ENCODE peak calls at places on chromosomes 11 and 22, in nine cellular contexts. One of them, this sample, is unnamed.

GRCh38 chr11:128190312-128190711 is 397.0 kb downstream of the ETS1 start:
- ATAC-seq in PC-3: no peak
- ATAC-seq in activated CD4-positive, alpha-beta T cell treated with anti-CD3 and anti-CD28 coated beads for 36 hours: no peak
- ATAC-seq in psoas muscle: no peak
- ATAC-seq in body of pancreas: no peak
- ATAC-seq in CD8-positive, alpha-beta T cell: peak
- ATAC-seq in mucosa of descending colon: no peak
- ATAC-seq in stimulated activated naive CD8-positive, alpha-beta T cell treated with anti-CD3 and anti-CD28 coated beads, Interleukin-15, amount 100 ng/mL, for 72 hours: peak
- ATAC-seq in activated naive CD4-positive, alpha-beta T cell treated with anti-CD3 and anti-CD28 coated beads, Interleukin-2, amount 50 U/mL, for 72 hours: no peak
- ATAC-seq in this sample: no peak

GRCh38 chr11:34679681-34680080 is 58.8 kb downstream of the EHF start:
- ATAC-seq in PC-3: no peak
- ATAC-seq in activated CD4-positive, alpha-beta T cell treated with anti-CD3 and anti-CD28 coated beads for 36 hours: no peak
- ATAC-seq in psoas muscle: peak
- ATAC-seq in CD8-positive, alpha-beta T cell: no peak
- ATAC-seq in activated naive CD4-positive, alpha-beta T cell treated with anti-CD3 and anti-CD28 coated beads, Interleukin-2, amount 50 U/mL, for 72 hours: no peak
- ATAC-seq in mucosa of descending colon: no peak
- ATAC-seq in stimulated activated naive CD8-positive, alpha-beta T cell treated with anti-CD3 and anti-CD28 coated beads, Interleukin-15, amount 100 ng/mL, for 72 hours: no peak
- ATAC-seq in body of pancreas: no peak
- ATAC-seq in this sample: no peak

GRCh38 chr11:126161146-126161458 is 50.3 kb downstream of the RPUSD4 start:
- ATAC-seq in activated CD4-positive, alpha-beta T cell treated with anti-CD3 and anti-CD28 coated beads for 36 hours: no peak
- ATAC-seq in CD8-positive, alpha-beta T cell: no peak
- ATAC-seq in mucosa of descending colon: no peak
- ATAC-seq in activated naive CD4-positive, alpha-beta T cell treated with anti-CD3 and anti-CD28 coated beads, Interleukin-2, amount 50 U/mL, for 72 hours: no peak
- ATAC-seq in PC-3: no peak
- ATAC-seq in stimulated activated naive CD8-positive, alpha-beta T cell treated with anti-CD3 and anti-CD28 coated beads, Interleukin-15, amount 100 ng/mL, for 72 hours: no peak
- ATAC-seq in body of pancreas: no peak
- ATAC-seq in psoas muscle: no peak
- ATAC-seq in this sample: no peak

GRCh38 chr11:76148207-76148606 is 58.1 kb downstream of the WNT11 start:
- ATAC-seq in mucosa of descending colon: peak
- ATAC-seq in body of pancreas: no peak
- ATAC-seq in stimulated activated naive CD8-positive, alpha-beta T cell treated with anti-CD3 and anti-CD28 coated beads, Interleukin-15, amount 100 ng/mL, for 72 hours: no peak
- ATAC-seq in activated CD4-positive, alpha-beta T cell treated with anti-CD3 and anti-CD28 coated beads for 36 hours: no peak
- ATAC-seq in psoas muscle: no peak
- ATAC-seq in activated naive CD4-positive, alpha-beta T cell treated with anti-CD3 and anti-CD28 coated beads, Interleukin-2, amount 50 U/mL, for 72 hours: no peak
- ATAC-seq in PC-3: no peak
- ATAC-seq in CD8-positive, alpha-beta T cell: no peak
- ATAC-seq in this sample: no peak

GRCh38 chr11:46143049-46143806 is 22.0 kb upstream of the PHF21A start:
- ATAC-seq in psoas muscle: no peak
- ATAC-seq in body of pancreas: no peak
- ATAC-seq in mucosa of descending colon: no peak
- ATAC-seq in stimulated activated naive CD8-positive, alpha-beta T cell treated with anti-CD3 and anti-CD28 coated beads, Interleukin-15, amount 100 ng/mL, for 72 hours: no peak
- ATAC-seq in PC-3: no peak
- ATAC-seq in CD8-positive, alpha-beta T cell: no peak
- ATAC-seq in activated naive CD4-positive, alpha-beta T cell treated with anti-CD3 and anti-CD28 coated beads, Interleukin-2, amount 50 U/mL, for 72 hours: no peak
- ATAC-seq in activated CD4-positive, alpha-beta T cell treated with anti-CD3 and anti-CD28 coated beads for 36 hours: no peak
- ATAC-seq in this sample: no peak

GRCh38 chr22:22316589-22316988 is 72.0 kb downstream of the VPREB1 start:
- ATAC-seq in activated naive CD4-positive, alpha-beta T cell treated with anti-CD3 and anti-CD28 coated beads, Interleukin-2, amount 50 U/mL, for 72 hours: no peak
- ATAC-seq in psoas muscle: peak
- ATAC-seq in body of pancreas: no peak
- ATAC-seq in activated CD4-positive, alpha-beta T cell treated with anti-CD3 and anti-CD28 coated beads for 36 hours: no peak
- ATAC-seq in PC-3: no peak
- ATAC-seq in mucosa of descending colon: no peak
- ATAC-seq in CD8-positive, alpha-beta T cell: no peak
- ATAC-seq in stimulated activated naive CD8-positive, alpha-beta T cell treated with anti-CD3 and anti-CD28 coated beads, Interleukin-15, amount 100 ng/mL, for 72 hours: no peak
- ATAC-seq in this sample: no peak

GRCh38 chr11:20066013-20066782 is 94.1 kb downstream of the DBX1 start:
- ATAC-seq in stimulated activated naive CD8-positive, alpha-beta T cell treated with anti-CD3 and anti-CD28 coated beads, Interleukin-15, amount 100 ng/mL, for 72 hours: no peak
- ATAC-seq in body of pancreas: no peak
- ATAC-seq in activated naive CD4-positive, alpha-beta T cell treated with anti-CD3 and anti-CD28 coated beads, Interleukin-2, amount 50 U/mL, for 72 hours: no peak
- ATAC-seq in PC-3: no peak
- ATAC-seq in CD8-positive, alpha-beta T cell: no peak
- ATAC-seq in activated CD4-positive, alpha-beta T cell treated with anti-CD3 and anti-CD28 coated beads for 36 hours: no peak
- ATAC-seq in mucosa of descending colon: no peak
- ATAC-seq in psoas muscle: no peak
- ATAC-seq in this sample: no peak

GRCh38 chr22:49933236-49933921 is 14.9 kb downstream of the CRELD2 start:
- ATAC-seq in PC-3: no peak
- ATAC-seq in body of pancreas: no peak
- ATAC-seq in mucosa of descending colon: no peak
- ATAC-seq in CD8-positive, alpha-beta T cell: no peak
- ATAC-seq in activated CD4-positive, alpha-beta T cell treated with anti-CD3 and anti-CD28 coated beads for 36 hours: no peak
- ATAC-seq in psoas muscle: peak
- ATAC-seq in activated naive CD4-positive, alpha-beta T cell treated with anti-CD3 and anti-CD28 coated beads, Interleukin-2, amount 50 U/mL, for 72 hours: no peak
- ATAC-seq in stimulated activated naive CD8-positive, alpha-beta T cell treated with anti-CD3 and anti-CD28 coated beads, Interleukin-15, amount 100 ng/mL, for 72 hours: no peak
- ATAC-seq in this sample: no peak

GRCh38 chr22:39966522-39966921 is 6.3 kb downstream of the TMA7B start:
- ATAC-seq in activated CD4-positive, alpha-beta T cell treated with anti-CD3 and anti-CD28 coated beads for 36 hours: no peak
- ATAC-seq in stimulated activated naive CD8-positive, alpha-beta T cell treated with anti-CD3 and anti-CD28 coated beads, Interleukin-15, amount 100 ng/mL, for 72 hours: no peak
- ATAC-seq in mucosa of descending colon: peak
- ATAC-seq in activated naive CD4-positive, alpha-beta T cell treated with anti-CD3 and anti-CD28 coated beads, Interleukin-2, amount 50 U/mL, for 72 hours: no peak
- ATAC-seq in body of pancreas: no peak
- ATAC-seq in psoas muscle: no peak
- ATAC-seq in PC-3: no peak
- ATAC-seq in CD8-positive, alpha-beta T cell: no peak
- ATAC-seq in this sample: peak

GRCh38 chr11:68524213-68524612 is 63.7 kb downstream of the PPP6R3 start:
- ATAC-seq in stimulated activated naive CD8-positive, alpha-beta T cell treated with anti-CD3 and anti-CD28 coated beads, Interleukin-15, amount 100 ng/mL, for 72 hours: no peak
- ATAC-seq in PC-3: no peak
- ATAC-seq in CD8-positive, alpha-beta T cell: no peak
- ATAC-seq in activated naive CD4-positive, alpha-beta T cell treated with anti-CD3 and anti-CD28 coated beads, Interleukin-2, amount 50 U/mL, for 72 hours: no peak
- ATAC-seq in mucosa of descending colon: peak
- ATAC-seq in psoas muscle: no peak
- ATAC-seq in activated CD4-positive, alpha-beta T cell treated with anti-CD3 and anti-CD28 coated beads for 36 hours: no peak
- ATAC-seq in body of pancreas: no peak
- ATAC-seq in this sample: no peak